ENCODE peak calls at places on chromosomes 1 and 21, in eight cellular contexts. V is lower lobe of right lung, C is AG04450, O is psoas muscle, Y is ovary, B is hepatocyte, P is OCI-LY7, E is K562. L is an unnamed sample.

GRCh38 chr1:31376374-31377134 is 3.7 kb upstream of the FABP3 start:
- DNase-seq in V (no peak), C (peak; percentile 89), O (no peak), Y (no peak), B (peak; percentile 87), P (no peak), E (peak; percentile 56), L (peak; percentile 97)

GRCh38 chr1:94156226-94156625 is 35.3 kb upstream of the ABCA4 start:
- DNase-seq in V (no peak), C (no peak), O (no peak), Y (no peak), B (no peak), P (no peak), E (no peak), L (peak; percentile 14)

GRCh38 chr1:194043984-194044755 is 857.8 kb upstream of the B3GALT2 start:
- DNase-seq in V (no peak), C (peak; percentile 21), O (no peak), Y (no peak), B (no peak), P (no peak), E (no peak), L (no peak)

GRCh38 chr1:3772715-3773571 is at the start of gene SMIM1:
- DNase-seq in V (peak; percentile 62), C (no peak), O (no peak), Y (peak; percentile 54), B (peak; percentile 56), P (no peak), E (no peak), L (peak; percentile 84)

GRCh38 chr1:156095906-156096508 is 13.7 kb upstream of the MEX3A start:
- DNase-seq in V (no peak), C (no peak), O (no peak), Y (no peak), B (no peak), P (no peak), E (no peak), L (peak; percentile 48)

GRCh38 chr21:33848252-33848953 is 67.2 kb downstream of the ATP5PO start:
- DNase-seq in V (no peak), C (no peak), O (no peak), Y (no peak), B (no peak), P (peak; percentile 14), E (no peak), L (no peak)

GRCh38 chr1:183404456-183404855 is 13.7 kb downstream of the NMNAT2 start:
- DNase-seq in V (no peak), C (no peak), O (no peak), Y (no peak), B (no peak), P (no peak), E (no peak), L (no peak)

GRCh38 chr1:110829955-110830553 is 42.9 kb upstream of the CD53 start:
- DNase-seq in V (no peak), C (no peak), O (no peak), Y (no peak), B (peak; percentile 53), P (peak; percentile 80), E (peak; percentile 59), L (no peak)

GRCh38 chr1:29259802-29260441 is 23.6 kb downstream of the PTPRU start:
- DNase-seq in V (peak; percentile 70), C (no peak), O (peak; percentile 67), Y (peak; percentile 62), B (peak; percentile 81), P (no peak), E (peak; percentile 99), L (peak; percentile 92)

GRCh38 chr1:94418664-94419655 is 771 bp downstream of the ABCD3 start:
- DNase-seq in V (peak; percentile 52), C (no peak), O (peak; percentile 25), Y (peak; percentile 57), B (peak; percentile 57), P (peak; percentile 7), E (no peak), L (peak; percentile 76)

GRCh38 chr21:20739421-20739820 is 258.8 kb upstream of the NCAM2 start:
- DNase-seq in V (no peak), C (no peak), O (no peak), Y (no peak), B (no peak), P (no peak), E (peak; percentile 17), L (no peak)

GRCh38 chr1:39332291-39332690 is 127.8 kb downstream of the MACF1 start:
- DNase-seq in V (no peak), C (no peak), O (no peak), Y (no peak), B (no peak), P (no peak), E (no peak), L (no peak)

GRCh38 chr1:5856246-5856815 is 135.9 kb downstream of the NPHP4 start:
- DNase-seq in V (no peak), C (no peak), O (no peak), Y (no peak), B (no peak), P (no peak), E (peak; percentile 34), L (peak; percentile 94)

GRCh38 chr1:241972703-241973375 is 15.3 kb downstream of the BECN2 start:
- DNase-seq in V (no peak), C (no peak), O (no peak), Y (no peak), B (peak; percentile 53), P (no peak), E (no peak), L (peak; percentile 8)

GRCh38 chr1:205261946-205262668 is 34.4 kb downstream of the TMCC2 start:
- DNase-seq in V (no peak), C (no peak), O (no peak), Y (no peak), B (peak; percentile 44), P (no peak), E (no peak), L (peak; percentile 91)

GRCh38 chr1:46204406-46204742 is 1.2 kb downstream of the LURAP1 start:
- DNase-seq in V (no peak), C (no peak), O (peak; percentile 25), Y (no peak), B (no peak), P (no peak), E (no peak), L (peak; percentile 80)

GRCh38 chr1:114100148-114100547 is 53.5 kb downstream of the SYT6 start:
- DNase-seq in V (no peak), C (no peak), O (no peak), Y (no peak), B (no peak), P (no peak), E (no peak), L (no peak)

GRCh38 chr1:97379387-97380075 is 541.3 kb downstream of the DPYD start:
- DNase-seq in V (no peak), C (peak; percentile 23), O (no peak), Y (no peak), B (no peak), P (no peak), E (no peak), L (peak; percentile 58)

GRCh38 chr1:203702130-203702577 is 62.8 kb upstream of the LAX1 start:
- DNase-seq in V (no peak), C (peak; percentile 11), O (peak; percentile 29), Y (peak; percentile 68), B (peak; percentile 76), P (peak; percentile 77), E (peak; percentile 83), L (no peak)

GRCh38 chr1:180269848-180270766 is 40.0 kb downstream of the LHX4 start:
- DNase-seq in V (no peak), C (no peak), O (no peak), Y (no peak), B (peak; percentile 71), P (no peak), E (no peak), L (peak; percentile 54)
- TF ChIP-seq CTCF in V (no peak), C (peak; percentile 56), O (no peak), Y (no peak), B (peak; percentile 33), P (no peak), E (peak; percentile 44), L (peak; percentile 45)

DNA sequence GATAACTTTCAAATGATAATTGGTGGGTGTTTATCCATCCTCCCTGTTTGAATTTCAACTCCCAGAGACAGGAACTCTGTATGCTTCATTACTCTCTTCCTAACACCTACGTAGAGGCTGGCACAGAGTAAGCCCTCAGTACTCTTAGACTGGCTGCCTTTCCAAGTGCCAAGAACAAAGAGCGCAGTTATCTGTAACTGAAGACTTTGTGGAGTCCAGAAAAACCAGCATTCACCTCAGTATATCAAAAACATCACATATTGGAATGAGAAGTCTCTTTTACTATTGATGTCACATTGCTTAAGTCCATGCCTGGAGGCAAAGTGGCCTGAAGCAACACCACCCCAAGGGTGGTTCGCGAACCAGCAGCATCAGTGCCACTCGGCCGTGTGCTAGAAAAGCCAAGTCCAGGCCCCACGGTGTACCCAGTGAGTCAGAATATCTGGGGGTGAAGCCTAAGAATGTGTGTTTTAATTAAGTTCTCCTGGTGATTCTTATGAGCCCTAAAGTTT is 90.9 kb downstream of the NIBAN1 start:
- DNase-seq in V (no peak), C (no peak), O (no peak), Y (no peak), B (no peak), P (no peak), E (no peak), L (no peak)
- H3K27ac ChIP-seq in V (no peak overlapping the region), C (no peak overlapping the region), O (peak overlapping the region; percentile 56), Y (no peak overlapping the region), B (no peak overlapping the region), P (no peak overlapping the region), E (no peak overlapping the region), L (no peak overlapping the region)

GRCh38 chr1:180560868-180561600 is 2.3 kb downstream of the OVAAL start:
- DNase-seq in V (no peak), C (no peak), O (no peak), Y (no peak), B (no peak), P (no peak), E (no peak), L (peak; percentile 47)

GRCh38 chr1:180565472-180565871 is 6.7 kb downstream of the OVAAL start:
- DNase-seq in V (no peak), C (no peak), O (no peak), Y (no peak), B (no peak), P (no peak), E (no peak), L (no peak)

GRCh38 chr1:180562582-180562981 is 3.8 kb downstream of the OVAAL start:
- DNase-seq in V (no peak), C (no peak), O (no peak), Y (no peak), B (no peak), P (no peak), E (no peak), L (no peak)

GRCh38 chr1:180566048-180566447 is 7.3 kb downstream of the OVAAL start:
- DNase-seq in V (no peak), C (no peak), O (no peak), Y (no peak), B (no peak), P (no peak), E (no peak), L (no peak)

GRCh38 chr1:180563013-180563827 is 4.5 kb downstream of the OVAAL start:
- DNase-seq in V (no peak), C (peak; percentile 38), O (no peak), Y (no peak), B (peak; percentile 50), P (no peak), E (peak; percentile 83), L (peak; percentile 72)
- TF ChIP-seq CTCF in V (no peak), C (no peak), O (no peak), Y (no peak), B (no peak), P (no peak), E (no peak), L (no peak)

DNA sequence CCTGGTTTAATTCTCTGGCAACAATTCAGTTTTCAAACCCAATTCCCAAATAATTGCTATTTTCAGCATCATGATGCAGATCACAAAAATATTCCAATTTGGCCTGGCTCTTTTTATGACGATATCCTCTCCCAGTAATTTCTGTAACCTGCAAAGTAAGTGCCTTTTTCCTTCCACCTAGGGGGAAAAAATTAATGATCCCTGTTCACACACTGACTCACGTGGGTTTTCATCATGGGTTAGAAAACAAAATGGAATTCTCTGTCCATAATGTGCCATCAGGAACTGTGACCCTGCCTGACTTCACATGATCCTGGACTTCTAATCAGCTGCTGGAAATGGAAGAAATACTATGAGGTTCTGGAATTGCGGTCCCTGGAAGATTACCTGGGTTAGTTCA is 24.5 kb downstream of the AK2 start:
- DNase-seq in V (no peak), C (no peak), O (no peak), Y (no peak), B (no peak), P (no peak), E (no peak), L (no peak)
- H3K27ac ChIP-seq in V (peak overlapping the region; percentile 65), C (no peak overlapping the region), O (peak overlapping the region; percentile 39), Y (peak overlapping the region; percentile 56), B (peak overlapping the region; percentile 20), P (no peak overlapping the region), E (no peak overlapping the region), L (no peak overlapping the region)